ENCODE peak calls at places on chromosomes 5 and 9, in four cellular contexts. One of them, this sample, is unnamed.

GRCh38 chr5:6458833-6459232 is 10.2 kb downstream of the UBE2QL1 start:
- DNase-seq in stimulated activated CD8-positive, alpha-beta memory T cell treated with anti-CD3 and anti-CD28 coated beads, Interleukin-4, amount 100 ng/mL, for 1 hour: no peak
- DNase-seq in nephron progenitor cell: no peak
- DNase-seq in anterior cingulate cortex: no peak
- DNase-seq in this sample: no peak

GRCh38 chr5:114830114-114830513 is 339.6 kb downstream of the TRIM36 start:
- DNase-seq in stimulated activated CD8-positive, alpha-beta memory T cell treated with anti-CD3 and anti-CD28 coated beads, Interleukin-4, amount 100 ng/mL, for 1 hour: no peak
- DNase-seq in nephron progenitor cell: peak
- DNase-seq in anterior cingulate cortex: no peak
- DNase-seq in this sample: peak

GRCh38 chr5:67795781-67796477 is 419.6 kb upstream of the PIK3R1 start:
- DNase-seq in stimulated activated CD8-positive, alpha-beta memory T cell treated with anti-CD3 and anti-CD28 coated beads, Interleukin-4, amount 100 ng/mL, for 1 hour: no peak
- DNase-seq in nephron progenitor cell: no peak
- DNase-seq in anterior cingulate cortex: no peak
- DNase-seq in this sample: no peak

GRCh38 chr5:158154226-158155005 is 295.5 kb upstream of the CLINT1 start:
- DNase-seq in stimulated activated CD8-positive, alpha-beta memory T cell treated with anti-CD3 and anti-CD28 coated beads, Interleukin-4, amount 100 ng/mL, for 1 hour: no peak
- DNase-seq in nephron progenitor cell: no peak
- DNase-seq in anterior cingulate cortex: no peak
- DNase-seq in this sample: no peak

GRCh38 chr5:159094745-159095144 is 5.0 kb downstream of the EBF1 start:
- DNase-seq in stimulated activated CD8-positive, alpha-beta memory T cell treated with anti-CD3 and anti-CD28 coated beads, Interleukin-4, amount 100 ng/mL, for 1 hour: no peak
- DNase-seq in nephron progenitor cell: peak
- DNase-seq in anterior cingulate cortex: no peak
- DNase-seq in this sample: peak

GRCh38 chr9:70352356-70352755 is 62.1 kb downstream of the KLF9 start:
- DNase-seq in stimulated activated CD8-positive, alpha-beta memory T cell treated with anti-CD3 and anti-CD28 coated beads, Interleukin-4, amount 100 ng/mL, for 1 hour: no peak
- DNase-seq in nephron progenitor cell: no peak
- DNase-seq in anterior cingulate cortex: no peak
- DNase-seq in this sample: no peak

GRCh38 chr9:75142208-75142607 is 53.9 kb downstream of the OSTF1 start:
- DNase-seq in stimulated activated CD8-positive, alpha-beta memory T cell treated with anti-CD3 and anti-CD28 coated beads, Interleukin-4, amount 100 ng/mL, for 1 hour: no peak
- DNase-seq in nephron progenitor cell: no peak
- DNase-seq in anterior cingulate cortex: no peak
- DNase-seq in this sample: no peak

GRCh38 chr9:20361656-20362570 is 260.4 kb downstream of the MLLT3 start:
- DNase-seq in stimulated activated CD8-positive, alpha-beta memory T cell treated with anti-CD3 and anti-CD28 coated beads, Interleukin-4, amount 100 ng/mL, for 1 hour: no peak
- DNase-seq in nephron progenitor cell: no peak
- DNase-seq in anterior cingulate cortex: no peak
- DNase-seq in this sample: no peak

GRCh38 chr5:42858031-42858643 is 46.4 kb upstream of the SELENOP start:
- DNase-seq in stimulated activated CD8-positive, alpha-beta memory T cell treated with anti-CD3 and anti-CD28 coated beads, Interleukin-4, amount 100 ng/mL, for 1 hour: no peak
- DNase-seq in nephron progenitor cell: no peak
- DNase-seq in anterior cingulate cortex: no peak
- DNase-seq in this sample: peak

GRCh38 chr9:12290166-12290869 is 402.9 kb upstream of the TYRP1 start:
- DNase-seq in stimulated activated CD8-positive, alpha-beta memory T cell treated with anti-CD3 and anti-CD28 coated beads, Interleukin-4, amount 100 ng/mL, for 1 hour: no peak
- DNase-seq in nephron progenitor cell: no peak
- DNase-seq in anterior cingulate cortex: no peak
- DNase-seq in this sample: no peak

GRCh38 chr9:70409280-70409679 is 5.2 kb downstream of the KLF9 start:
- DNase-seq in stimulated activated CD8-positive, alpha-beta memory T cell treated with anti-CD3 and anti-CD28 coated beads, Interleukin-4, amount 100 ng/mL, for 1 hour: no peak
- DNase-seq in nephron progenitor cell: no peak
- DNase-seq in anterior cingulate cortex: no peak
- DNase-seq in this sample: no peak

GRCh38 chr9:131752231-131752884 is 12.5 kb upstream of the RAPGEF1 start:
- DNase-seq in stimulated activated CD8-positive, alpha-beta memory T cell treated with anti-CD3 and anti-CD28 coated beads, Interleukin-4, amount 100 ng/mL, for 1 hour: no peak
- DNase-seq in nephron progenitor cell: no peak
- DNase-seq in anterior cingulate cortex: no peak
- DNase-seq in this sample: no peak

This sample was measured in GM23338.